ENCODE peak calls at places on chromosomes 16 and 17, in five cellular contexts. Y, E, G, M and V are unnamed samples.

GRCh38 chr17:14768923-14769322 is 468.0 kb downstream of the HS3ST3B1 start:
- DNase-seq in Y (no peak), E (peak; percentile 19), G (no peak), M (no peak), V (peak; percentile 21)

GRCh38 chr17:7215652-7216139 is 3.9 kb downstream of the DLG4 start:
- DNase-seq in Y (no peak), E (no peak), G (no peak), M (no peak), V (peak; percentile 65)

GRCh38 chr17:55190748-55191147 is 74.0 kb upstream of the HLF start:
- DNase-seq in Y (no peak), E (no peak), G (no peak), M (no peak), V (no peak)

GRCh38 chr16:4556112-4556511 is at the start of gene C16orf96:
- DNase-seq in Y (no peak), E (peak; percentile 19), G (no peak), M (no peak), V (no peak)

GRCh38 chr17:51397361-51398127 is 137.2 kb downstream of the UTP18 start:
- DNase-seq in Y (no peak), E (peak; percentile 91), G (no peak), M (no peak), V (no peak)

GRCh38 chr17:36463916-36464764 is 22.3 kb upstream of the ZNHIT3 start:
- DNase-seq in Y (peak; percentile 95), E (peak; percentile 76), G (no peak), M (peak; percentile 45), V (peak; percentile 83)

GRCh38 chr17:83199500-83200201 is 120.2 kb downstream of the METRNL start:
- DNase-seq in Y (no peak), E (no peak), G (no peak), M (no peak), V (peak; percentile 91)

GRCh38 chr17:51346218-51346982 is 86.1 kb downstream of the UTP18 start:
- DNase-seq in Y (no peak), E (no peak), G (no peak), M (no peak), V (no peak)

GRCh38 chr16:75063549-75064082 is 53.0 kb downstream of the LDHD start:
- DNase-seq in Y (no peak), E (no peak), G (no peak), M (no peak), V (peak; percentile 71)

GRCh38 chr17:6551909-6552768 is 4.2 kb downstream of the PITPNM3 start:
- DNase-seq in Y (no peak), E (no peak), G (no peak), M (no peak), V (no peak)

DNA sequence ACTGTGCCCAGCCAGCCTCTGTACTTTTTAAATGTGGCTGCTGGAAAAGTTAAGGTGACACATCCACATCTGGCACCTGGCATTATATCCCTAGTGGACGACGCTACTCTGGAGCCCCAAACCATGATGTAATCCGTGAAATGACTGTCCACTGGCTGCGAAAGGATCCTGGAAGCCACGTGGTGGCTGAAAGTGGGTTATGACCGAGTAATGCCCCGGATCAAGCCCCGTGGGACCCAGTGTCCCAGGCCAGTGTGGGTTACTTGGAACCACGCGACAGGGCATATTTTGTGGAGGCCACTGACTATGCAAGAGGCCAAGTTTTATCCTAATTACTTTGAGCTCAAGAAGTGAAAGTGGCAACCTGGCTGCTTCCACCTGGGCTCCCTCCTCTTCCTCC is 79.6 kb downstream of the PGS1 start:
- DNase-seq in Y (no peak), E (no peak), G (no peak), M (no peak), V (no peak)
- TF ChIP-seq MYC in Y (peak; percentile 19), E (no peak), G (no peak), M (no peak), V (no peak)

GRCh38 chr16:28191364-28191985 is 20.3 kb downstream of the XPO6 start:
- DNase-seq in Y (no peak), E (no peak), G (no peak), M (no peak), V (no peak)

GRCh38 chr16:28195859-28196258 is 15.9 kb downstream of the XPO6 start:
- DNase-seq in Y (no peak), E (no peak), G (no peak), M (no peak), V (no peak)

GRCh38 chr16:28193530-28194423 is 18.0 kb downstream of the XPO6 start:
- DNase-seq in Y (no peak), E (peak; percentile 59), G (no peak), M (peak; percentile 35), V (peak; percentile 53)

GRCh38 chr16:28196331-28196987 is 15.3 kb downstream of the XPO6 start:
- DNase-seq in Y (no peak), E (no peak), G (no peak), M (no peak), V (no peak)

DNA sequence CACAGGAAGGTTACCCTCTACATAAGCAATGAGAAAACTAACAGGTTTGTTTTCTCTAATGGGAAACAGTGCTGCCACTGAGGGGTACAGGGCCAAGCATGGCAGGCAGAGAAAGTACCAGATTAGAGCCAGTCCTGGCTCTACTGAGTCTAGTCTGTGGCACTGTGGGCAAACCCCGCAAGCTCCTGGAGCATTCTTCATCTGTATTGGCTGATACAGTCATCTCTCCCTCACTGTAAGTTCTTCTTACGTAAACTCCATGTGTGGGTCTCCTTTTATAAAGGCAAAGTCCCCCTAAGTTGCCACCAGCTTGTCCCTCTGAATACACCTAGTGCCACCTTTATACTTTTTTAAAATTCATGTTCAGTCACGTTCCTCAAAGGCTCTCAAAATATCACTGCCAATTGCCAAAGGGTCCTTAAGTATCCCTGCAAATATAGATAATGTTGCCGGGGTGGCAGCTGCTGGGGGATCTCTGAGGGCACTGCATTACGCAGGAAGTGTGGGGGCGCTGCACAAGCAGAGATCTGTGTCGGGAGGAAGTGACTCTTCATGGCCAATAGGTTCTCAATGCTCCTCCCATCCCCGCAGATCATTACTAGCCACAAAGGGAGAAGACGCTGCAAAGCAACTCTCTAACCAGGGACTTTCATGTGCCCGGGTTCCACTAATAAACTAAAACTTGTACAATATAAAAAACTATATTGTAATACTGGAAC is 18.8 kb downstream of the XPO6 start:
- DNase-seq in Y (no peak), E (no peak), G (no peak), M (no peak), V (peak; percentile 72)
- TF ChIP-seq MAX in Y (no peak), E (no peak), G (no peak), M (no peak), V (no peak)

GRCh38 chr16:28925386-28926228 is 569 bp upstream of the RABEP2 start:
- DNase-seq in Y (peak; percentile 72), E (peak; percentile 84), G (no peak), M (peak; percentile 80), V (peak; percentile 94)
- TF ChIP-seq MYC in Y (peak; percentile 37), E (no peak), G (no peak), M (no peak), V (peak; percentile 37)

GRCh38 chr16:2205967-2206313 is 686 bp downstream of the MLST8 start:
- DNase-seq in Y (no peak), E (no peak), G (no peak), M (no peak), V (no peak)
- TF ChIP-seq MAX in Y (peak; percentile 9), E (no peak), G (no peak), M (no peak), V (no peak)

GRCh38 chr16:87358696-87359095 is 24.9 kb downstream of the FBXO31 start:
- DNase-seq in Y (no peak), E (no peak), G (no peak), M (no peak), V (no peak)

GRCh38 chr16:87360862-87361610 is 22.5 kb downstream of the FBXO31 start:
- DNase-seq in Y (no peak), E (no peak), G (no peak), M (no peak), V (no peak)

GRCh38 chr16:87359121-87359520 is 24.5 kb downstream of the FBXO31 start:
- DNase-seq in Y (no peak), E (no peak), G (no peak), M (no peak), V (no peak)

GRCh38 chr16:87356491-87356853 is 27.1 kb downstream of the FBXO31 start:
- DNase-seq in Y (no peak), E (no peak), G (no peak), M (no peak), V (no peak)

DNA sequence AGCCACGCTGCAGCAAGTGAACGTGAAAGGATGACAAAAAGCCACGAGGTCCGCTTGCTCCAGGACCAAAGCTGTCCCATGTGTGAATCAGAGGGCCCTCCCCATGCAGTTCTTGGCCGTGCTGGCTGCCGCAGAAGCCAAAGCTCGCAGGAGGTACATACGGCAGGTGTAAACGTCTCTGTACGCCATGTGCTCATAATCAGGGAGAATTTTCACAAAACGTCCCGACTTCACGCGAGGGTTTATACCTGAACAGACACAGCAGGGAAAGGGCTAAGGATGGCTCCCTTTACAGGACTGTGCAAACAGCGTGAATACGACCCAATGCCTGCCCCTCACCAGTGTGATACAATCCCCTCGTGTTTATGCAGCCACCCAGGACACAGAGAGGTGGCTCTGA is 25.3 kb downstream of the FBXO31 start:
- DNase-seq in Y (no peak), E (no peak), G (no peak), M (no peak), V (no peak)
- TF ChIP-seq MYC in Y (no peak), E (no peak), G (no peak), M (no peak), V (no peak)

GRCh38 chr16:57039148-57039812 is 49.9 kb downstream of the NLRC5 start:
- DNase-seq in Y (no peak), E (no peak), G (peak; percentile 65), M (peak; percentile 23), V (peak; percentile 98)
- TF ChIP-seq MAX in Y (no peak), E (no peak), G (no peak), M (no peak), V (no peak)

GRCh38 chr16:69326172-69326873 is 4.1 kb downstream of the PDF start:
- DNase-seq in Y (no peak), E (no peak), G (no peak), M (no peak), V (no peak)

GRCh38 chr16:69330286-69331109 is at the start of gene PDF:
- DNase-seq in Y (peak; percentile 90), E (peak; percentile 93), G (peak; percentile 34), M (peak; percentile 93), V (peak; percentile 97)

GRCh38 chr16:69328854-69329316 is 1.5 kb downstream of the PDF start:
- DNase-seq in Y (no peak), E (no peak), G (no peak), M (peak; percentile 44), V (no peak)

GRCh38 chr16:69327585-69328310 is 2.6 kb downstream of the PDF start:
- DNase-seq in Y (no peak), E (no peak), G (no peak), M (no peak), V (no peak)

GRCh38 chr16:69329369-69330285 is 761 bp downstream of the PDF start:
- DNase-seq in Y (no peak), E (no peak), G (no peak), M (peak; percentile 20), V (no peak)
- TF ChIP-seq MYC in Y (no peak), E (no peak), G (no peak), M (no peak), V (no peak)

DNA sequence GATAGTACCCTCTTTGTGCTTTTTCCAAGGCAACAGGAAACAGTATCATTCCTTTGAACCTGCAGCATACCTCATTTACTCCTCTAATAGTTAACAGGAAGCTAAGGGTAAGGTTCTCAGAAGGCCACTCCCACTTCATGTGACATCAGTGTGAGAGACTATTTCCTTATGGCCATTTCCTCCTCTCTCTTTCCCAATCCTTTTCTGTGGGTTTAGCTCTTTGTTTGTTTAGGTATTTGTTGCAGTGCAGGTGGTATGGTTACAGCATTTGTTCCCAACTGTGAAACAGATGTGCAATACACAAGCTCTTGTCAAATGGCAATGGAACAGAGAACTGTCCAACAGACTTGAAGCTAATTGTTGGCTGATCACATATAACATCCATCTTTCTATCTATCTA is 14.7 kb downstream of the TMC5 start:
- DNase-seq in Y (no peak), E (peak; percentile 90), G (no peak), M (no peak), V (peak; percentile 5)
- TF ChIP-seq MAX in Y (no peak), E (no peak), G (no peak), M (no peak), V (no peak)